ENCODE peak calls at places on chromosomes 6 and 20, in ten cellular contexts. V, H, L, F, T, B, J, Q, K and I are unnamed samples.

GRCh38 chr6:75158176-75158575 is 47.7 kb downstream of the COL12A1 start:
- DNase-seq in V (no peak), H (no peak), L (no peak), F (no peak), T (no peak), B (no peak), J (no peak), Q (no peak), K (no peak), I (no peak)

GRCh38 chr6:163579880-163580295 is 165.4 kb downstream of the QKI start:
- DNase-seq in V (no peak), H (no peak), L (no peak), F (peak), T (no peak), B (no peak), J (no peak), Q (no peak), K (no peak), I (no peak)

GRCh38 chr20:50750145-50750671 is 18.8 kb downstream of the PARD6B start:
- DNase-seq in V (no peak), H (no peak), L (no peak), F (peak), T (no peak), B (no peak), J (no peak), Q (no peak), K (no peak), I (no peak)

GRCh38 chr6:142165227-142165626 is 18.2 kb downstream of the VTA1 start:
- DNase-seq in V (no peak), H (no peak), L (no peak), F (no peak), T (no peak), B (no peak), J (no peak), Q (no peak), K (no peak), I (no peak)

GRCh38 chr20:50625986-50626677 is 65.2 kb downstream of the RIPOR3 start:
- DNase-seq in V (no peak), H (no peak), L (peak), F (peak), T (peak), B (no peak), J (peak), Q (no peak), K (no peak), I (no peak)

GRCh38 chr6:56374841-56375369 is 127.5 kb upstream of the COL21A1 start:
- DNase-seq in V (no peak), H (no peak), L (peak), F (no peak), T (no peak), B (no peak), J (no peak), Q (no peak), K (no peak), I (no peak)

GRCh38 chr6:57256541-57256940 is 34.4 kb upstream of the RAB23 start:
- DNase-seq in V (no peak), H (no peak), L (peak), F (no peak), T (no peak), B (no peak), J (no peak), Q (no peak), K (no peak), I (no peak)

GRCh38 chr6:76771076-76771634 is 692.1 kb downstream of the HTR1B start:
- DNase-seq in V (no peak), H (no peak), L (no peak), F (no peak), T (no peak), B (no peak), J (no peak), Q (no peak), K (peak), I (no peak)

GRCh38 chr6:129324345-129324744 is 385.6 kb downstream of the ARHGAP18 start:
- DNase-seq in V (no peak), H (no peak), L (no peak), F (no peak), T (no peak), B (no peak), J (no peak), Q (no peak), K (no peak), I (no peak)

GRCh38 chr20:64196831-64197418 is 32.7 kb downstream of the MYT1 start:
- DNase-seq in V (no peak), H (no peak), L (no peak), F (no peak), T (no peak), B (no peak), J (no peak), Q (no peak), K (no peak), I (no peak)

GRCh38 chr20:17969884-17970409 is 1.1 kb downstream of the MGME1 start:
- DNase-seq in V (peak), H (peak), L (peak), F (peak), T (no peak), B (peak), J (peak), Q (no peak), K (no peak), I (peak)

GRCh38 chr6:63644668-63645326 is 9.2 kb downstream of the PHF3 start:
- DNase-seq in V (peak), H (no peak), L (no peak), F (peak), T (peak), B (no peak), J (no peak), Q (no peak), K (no peak), I (no peak)

GRCh38 chr6:31821301-31822037 is 6.1 kb upstream of the HSPA1B start:
- DNase-seq in V (peak), H (peak), L (no peak), F (peak), T (peak), B (peak), J (peak), Q (no peak), K (no peak), I (no peak)

GRCh38 chr20:47336013-47336754 is 20.3 kb downstream of the ZMYND8 start:
- DNase-seq in V (no peak), H (peak), L (no peak), F (no peak), T (no peak), B (no peak), J (peak), Q (no peak), K (no peak), I (no peak)

GRCh38 chr6:19991176-19991575 is 154.0 kb downstream of the ID4 start:
- DNase-seq in V (no peak), H (no peak), L (no peak), F (no peak), T (no peak), B (no peak), J (no peak), Q (no peak), K (no peak), I (no peak)

GRCh38 chr6:43052225-43052841 is 1.3 kb downstream of the CUL7 start:
- DNase-seq in V (no peak), H (no peak), L (no peak), F (no peak), T (no peak), B (no peak), J (no peak), Q (no peak), K (no peak), I (no peak)

GRCh38 chr20:35796556-35796955 is 24.7 kb downstream of the PHF20 start:
- DNase-seq in V (no peak), H (no peak), L (no peak), F (no peak), T (no peak), B (no peak), J (peak), Q (no peak), K (no peak), I (peak)

GRCh38 chr6:63573140-63573898 is 1.0 kb downstream of the LOC128125822 start:
- DNase-seq in V (peak), H (peak), L (peak), F (peak), T (peak), B (peak), J (peak), Q (peak), K (peak), I (peak)

GRCh38 chr20:13765299-13765698 is 19.4 kb downstream of the ESF1 start:
- DNase-seq in V (no peak), H (no peak), L (no peak), F (no peak), T (peak), B (no peak), J (no peak), Q (no peak), K (no peak), I (no peak)

GRCh38 chr6:137283940-137284910 is 65.0 kb upstream of the IFNGR1 start:
- DNase-seq in V (no peak), H (no peak), L (peak), F (no peak), T (no peak), B (no peak), J (no peak), Q (no peak), K (no peak), I (no peak)

GRCh38 chr6:147227770-147228320 is 23.6 kb downstream of the STXBP5 start:
- DNase-seq in V (no peak), H (no peak), L (no peak), F (no peak), T (no peak), B (no peak), J (no peak), Q (no peak), K (no peak), I (no peak)

GRCh38 chr6:105317607-105318533 is 85.0 kb downstream of the PREP start:
- DNase-seq in V (no peak), H (no peak), L (no peak), F (peak), T (no peak), B (no peak), J (peak), Q (no peak), K (no peak), I (no peak)

GRCh38 chr6:15431762-15432495 is 186.1 kb downstream of the JARID2 start:
- DNase-seq in V (no peak), H (no peak), L (peak), F (peak), T (no peak), B (no peak), J (no peak), Q (no peak), K (no peak), I (no peak)

GRCh38 chr20:34525342-34525708 is 9.1 kb downstream of the DYNLRB1 start:
- DNase-seq in V (no peak), H (no peak), L (no peak), F (no peak), T (no peak), B (no peak), J (no peak), Q (no peak), K (no peak), I (no peak)

GRCh38 chr6:16766043-16766521 is 4.8 kb upstream of the ATXN1 start:
- DNase-seq in V (no peak), H (no peak), L (peak), F (no peak), T (no peak), B (no peak), J (no peak), Q (no peak), K (no peak), I (no peak)

GRCh38 chr6:157962601-157963084 is 19.0 kb upstream of the SYNJ2 start:
- DNase-seq in V (no peak), H (no peak), L (peak), F (peak), T (no peak), B (no peak), J (no peak), Q (no peak), K (no peak), I (no peak)

GRCh38 chr6:139257291-139257690 is 34.5 kb downstream of the TXLNB start:
- DNase-seq in V (no peak), H (no peak), L (no peak), F (no peak), T (no peak), B (no peak), J (no peak), Q (no peak), K (no peak), I (no peak)

GRCh38 chr6:36386495-36387439 is 702 bp downstream of the ETV7 start:
- DNase-seq in V (peak), H (no peak), L (peak), F (peak), T (peak), B (no peak), J (no peak), Q (no peak), K (no peak), I (peak)

GRCh38 chr6:121652223-121652622 is 216.8 kb downstream of the GJA1 start:
- DNase-seq in V (no peak), H (no peak), L (no peak), F (no peak), T (no peak), B (no peak), J (no peak), Q (no peak), K (no peak), I (no peak)

DNA sequence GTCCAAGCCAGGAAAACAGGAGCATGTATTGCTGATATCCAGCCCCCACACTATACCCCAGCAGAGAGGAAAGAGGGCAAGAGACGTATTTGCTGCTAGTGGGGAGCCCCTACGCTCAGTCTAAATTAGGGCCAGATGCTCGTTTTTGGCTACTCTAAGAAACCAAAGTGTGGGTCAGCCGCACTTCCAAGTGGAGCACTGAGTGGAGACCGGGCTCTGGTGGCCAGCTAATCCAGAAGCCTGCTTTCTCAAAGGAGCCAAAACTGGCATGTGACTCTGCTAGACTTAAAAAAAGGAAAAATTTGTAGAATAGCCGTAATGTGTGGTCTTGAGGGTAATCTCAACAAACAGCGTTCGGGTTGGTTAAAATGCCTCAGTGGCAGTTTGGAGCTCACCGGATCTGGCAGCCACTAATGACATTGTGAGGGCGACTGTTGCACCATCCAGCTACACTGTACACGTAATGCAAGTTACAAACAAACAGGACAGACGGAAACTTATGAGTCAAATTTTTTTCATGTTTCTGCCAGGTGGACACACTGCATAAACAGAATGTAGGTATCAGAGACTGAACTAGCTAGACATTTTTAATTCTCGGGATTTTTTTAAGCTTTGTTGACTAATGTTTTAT is 230.9 kb downstream of the FOXC1 start:
- DNase-seq in V (no peak), H (no peak), L (no peak), F (no peak), T (no peak), B (no peak), J (no peak), Q (no peak), K (no peak), I (no peak)
- H3K27ac ChIP-seq in V (no peak), H (no peak), L (no peak), F (no peak), T (no peak), B (no peak), J (no peak), Q (no peak), K (no peak), I (no peak)

GRCh38 chr6:45504947-45505346 is 127.2 kb upstream of the SUPT3H start:
- DNase-seq in V (peak), H (no peak), L (peak), F (peak), T (peak), B (no peak), J (no peak), Q (no peak), K (no peak), I (no peak)
- H3K27ac ChIP-seq in V (no peak), H (no peak), L (no peak), F (no peak), T (no peak), B (no peak), J (no peak), Q (no peak), K (peak), I (no peak)

GRCh38 chr6:112040933-112041332 is 13.0 kb upstream of the CCN6 start:
- DNase-seq in V (no peak), H (no peak), L (no peak), F (no peak), T (no peak), B (no peak), J (no peak), Q (no peak), K (no peak), I (no peak)

GRCh38 chr6:112038756-112039430 is 15.0 kb upstream of the CCN6 start:
- DNase-seq in V (no peak), H (no peak), L (no peak), F (no peak), T (no peak), B (no peak), J (no peak), Q (no peak), K (no peak), I (no peak)

GRCh38 chr6:112038268-112038667 is 15.6 kb upstream of the CCN6 start:
- DNase-seq in V (no peak), H (no peak), L (no peak), F (no peak), T (peak), B (no peak), J (no peak), Q (no peak), K (no peak), I (no peak)

GRCh38 chr6:112037783-112038216 is 16.1 kb upstream of the CCN6 start:
- DNase-seq in V (peak), H (peak), L (peak), F (no peak), T (peak), B (no peak), J (no peak), Q (no peak), K (no peak), I (no peak)

DNA sequence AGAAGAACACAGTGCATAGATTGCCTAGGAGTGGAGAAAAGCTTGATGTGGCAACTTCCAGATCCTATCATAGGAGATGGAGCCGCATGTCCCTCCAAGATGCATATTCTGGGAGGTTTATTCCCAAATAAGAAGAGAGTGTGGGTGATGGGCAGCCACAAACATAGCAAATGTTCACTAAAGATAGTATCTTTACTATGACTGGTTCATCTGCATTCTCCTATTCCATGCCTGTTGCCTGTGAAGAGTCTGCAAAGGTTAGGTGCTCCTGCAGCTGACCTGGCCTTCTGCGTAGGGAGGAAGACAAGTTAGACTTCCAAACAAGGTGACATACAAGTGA is 14.5 kb upstream of the CCN6 start:
- DNase-seq in V (no peak), H (no peak), L (no peak), F (no peak), T (no peak), B (no peak), J (no peak), Q (no peak), K (no peak), I (no peak)
- H3K27ac ChIP-seq in V (no peak), H (no peak), L (no peak), F (no peak), T (no peak), B (no peak), J (no peak), Q (peak), K (peak), I (no peak)

GRCh38 chr6:122752990-122753687 is 26.4 kb upstream of the FABP7 start:
- DNase-seq in V (no peak), H (no peak), L (no peak), F (no peak), T (no peak), B (no peak), J (no peak), Q (no peak), K (no peak), I (no peak)

GRCh38 chr6:122751291-122751690 is 28.2 kb upstream of the FABP7 start:
- DNase-seq in V (no peak), H (no peak), L (no peak), F (no peak), T (no peak), B (no peak), J (no peak), Q (no peak), K (no peak), I (peak)

GRCh38 chr6:122754191-122754731 is 25.3 kb upstream of the FABP7 start:
- DNase-seq in V (no peak), H (no peak), L (no peak), F (no peak), T (no peak), B (no peak), J (no peak), Q (no peak), K (no peak), I (no peak)

GRCh38 chr6:122753688-122754056 is 25.8 kb upstream of the FABP7 start:
- DNase-seq in V (no peak), H (no peak), L (no peak), F (no peak), T (no peak), B (no peak), J (no peak), Q (no peak), K (no peak), I (no peak)

DNA sequence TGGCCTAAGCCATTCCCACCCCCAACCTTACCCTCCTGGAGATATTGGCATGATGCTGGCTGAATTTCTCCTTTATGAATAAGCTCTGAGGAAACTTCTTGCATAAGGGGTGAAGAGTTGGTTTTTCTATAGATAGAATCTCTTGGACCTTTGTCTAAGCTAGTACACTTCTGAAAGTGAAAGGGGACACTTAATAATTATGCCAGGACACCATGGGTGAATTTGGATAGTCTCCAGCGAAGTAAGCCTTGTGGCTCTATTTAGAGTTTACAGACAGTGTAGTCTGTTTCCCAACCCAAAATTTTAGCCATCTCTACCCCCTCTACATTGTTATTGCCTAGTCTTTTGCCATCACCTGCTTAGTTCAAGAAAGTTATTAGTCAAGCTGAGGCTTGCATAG is 27.0 kb upstream of the FABP7 start:
- DNase-seq in V (no peak), H (no peak), L (no peak), F (no peak), T (no peak), B (no peak), J (no peak), Q (no peak), K (no peak), I (no peak)
- H3K27ac ChIP-seq in V (no peak), H (no peak), L (no peak), F (no peak), T (no peak), B (no peak), J (no peak), Q (no peak), K (no peak), I (no peak)

GRCh38 chr20:44723391-44723790 is 8.2 kb downstream of the CCN5 start:
- DNase-seq in V (no peak), H (no peak), L (no peak), F (no peak), T (no peak), B (no peak), J (no peak), Q (no peak), K (no peak), I (no peak)
- H3K27ac ChIP-seq in V (peak), H (no peak), L (no peak), F (no peak), T (no peak), B (no peak), J (no peak), Q (peak), K (no peak), I (no peak)

DNA sequence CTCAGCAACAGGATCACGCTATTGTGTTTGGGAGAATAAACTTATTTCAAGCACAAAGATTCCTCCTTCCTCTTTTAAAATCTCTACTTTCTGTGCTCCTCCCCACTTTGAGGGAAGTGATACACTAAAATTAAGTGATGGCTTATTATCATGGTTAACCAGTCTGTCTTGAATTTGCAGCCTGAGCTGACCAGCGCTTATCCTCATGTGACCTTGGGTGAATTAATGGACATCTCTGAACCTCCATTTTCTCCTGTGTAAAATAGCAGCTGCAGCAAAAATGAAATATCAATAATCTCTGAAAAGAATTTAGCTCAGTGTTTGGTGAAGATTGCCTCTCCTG is 222.6 kb downstream of the BCAS1 start:
- DNase-seq in V (no peak), H (no peak), L (no peak), F (no peak), T (no peak), B (no peak), J (no peak), Q (no peak), K (no peak), I (no peak)
- H3K27ac ChIP-seq in V (no peak), H (no peak), L (no peak), F (no peak), T (no peak), B (no peak), J (peak), Q (peak), K (no peak), I (no peak)

DNA sequence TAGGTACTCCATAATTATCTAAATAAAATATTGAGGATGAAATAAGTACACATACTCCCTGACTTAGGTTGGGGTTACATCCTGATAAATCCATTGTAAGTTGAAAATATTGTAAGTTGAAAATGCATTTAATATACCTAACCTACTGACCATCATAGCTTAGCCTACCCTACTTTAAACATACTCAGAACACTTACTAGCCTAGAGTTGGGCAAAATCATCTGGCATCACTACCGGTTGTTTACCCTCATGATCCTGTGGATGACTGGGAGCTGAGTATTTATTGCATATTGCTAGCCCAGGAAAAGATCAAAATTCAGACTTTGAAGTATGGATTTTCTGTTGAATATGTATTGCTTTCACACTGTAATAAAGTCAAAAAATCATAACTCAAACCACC is 467.3 kb downstream of the C6orf118 start:
- DNase-seq in V (no peak), H (no peak), L (no peak), F (no peak), T (no peak), B (no peak), J (no peak), Q (no peak), K (no peak), I (no peak)
- H3K27ac ChIP-seq in V (no peak), H (no peak), L (no peak), F (no peak), T (no peak), B (no peak), J (no peak), Q (no peak), K (no peak), I (no peak)